ENCODE peak calls at places on chromosomes 4 and X, in four cellular contexts. R is AG04450; A is naive thymus-derived CD8-positive, alpha-beta T cell; Z is stimulated activated CD4-positive, alpha-beta T cell treated with anti-CD3 and anti-CD28 coated beads, Interleukin-12 subunit alpha, Interleukin-12 subunit beta, amount 100 ng/mL, for 24 hours. H is an unnamed sample.

GRCh38 chr4:47646372-47646771 is 161.3 kb downstream of the ATP10D start:
- DNase-seq in R (no peak), A (no peak), Z (no peak), H (no peak)

GRCh38 chr4:40969499-40969898 is 219.7 kb downstream of the NSUN7 start:
- DNase-seq in R (no peak), A (no peak), Z (no peak), H (no peak)

GRCh38 chr4:125316391-125316780 is 1.6 kb downstream of the FAT4 start:
- DNase-seq in R (no peak), A (no peak), Z (no peak), H (peak; percentile 77)

GRCh38 chr4:137533855-137534254 is 1.6 kb upstream of the PCDH18 start:
- DNase-seq in R (no peak), A (no peak), Z (no peak), H (no peak)

GRCh38 chr4:7806080-7806630 is 133.5 kb downstream of the AFAP1 start:
- DNase-seq in R (no peak), A (no peak), Z (no peak), H (no peak)

GRCh38 chr4:73275318-73275654 is 16.7 kb upstream of the ANKRD17 start:
- DNase-seq in R (no peak), A (no peak), Z (no peak), H (no peak)

GRCh38 chr4:85869156-85869555 is 394.2 kb downstream of the ARHGAP24 start:
- DNase-seq in R (no peak), A (no peak), Z (no peak), H (no peak)

GRCh38 chr4:168852933-168853713 is 156.9 kb downstream of the CBR4 start:
- DNase-seq in R (no peak), A (no peak), Z (no peak), H (no peak)

GRCh38 chr4:156374894-156375293 is 421.2 kb upstream of the CTSO start:
- DNase-seq in R (no peak), A (no peak), Z (no peak), H (no peak)

GRCh38 chr4:153408932-153409331 is 57.2 kb upstream of the TMEM131L start:
- DNase-seq in R (no peak), A (no peak), Z (no peak), H (no peak)

GRCh38 chr4:182555997-182556418 is 312.8 kb downstream of the TENM3 start:
- DNase-seq in R (peak; percentile 85), A (no peak), Z (no peak), H (peak; percentile 79)

GRCh38 chrX:45750639-45751038 is 550.0 kb upstream of the DIPK2B start:
- DNase-seq in R (no peak), A (no peak), Z (no peak), H (peak; percentile 53)

GRCh38 chrX:646796-647195 is 16.2 kb downstream of the SHOX start:
- DNase-seq in R (no peak), A (no peak), Z (no peak), H (no peak)

GRCh38 chrX:16023790-16024734 is 99.3 kb upstream of the GRPR start:
- DNase-seq in R (no peak), A (no peak), Z (no peak), H (peak; percentile 75)

GRCh38 chr4:123578276-123579014 is 181.8 kb downstream of the SPRY1 start:
- DNase-seq in R (no peak), A (no peak), Z (no peak), H (no peak)

GRCh38 chrX:21837056-21837455 is 2.4 kb upstream of the MBTPS2 start:
- DNase-seq in R (no peak), A (no peak), Z (no peak), H (no peak)

GRCh38 chr4:185127021-185127925 is 15.8 kb upstream of the SLC25A4 start:
- DNase-seq in R (no peak), A (no peak), Z (no peak), H (peak; percentile 21)

GRCh38 chr4:156642161-156642560 is 329.4 kb downstream of the PDGFC start:
- DNase-seq in R (no peak), A (no peak), Z (no peak), H (no peak)

GRCh38 chr4:41963105-41963504 is 18.5 kb upstream of the DCAF4L1 start:
- DNase-seq in R (no peak), A (no peak), Z (no peak), H (peak; percentile 32)

GRCh38 chr4:1298461-1298860 is 8.8 kb downstream of the MAEA start:
- DNase-seq in R (no peak), A (no peak), Z (no peak), H (no peak)

GRCh38 chr4:86302242-86302641 is 57.6 kb downstream of the MAPK10 start:
- DNase-seq in R (no peak), A (no peak), Z (no peak), H (peak; percentile 34)

GRCh38 chr4:39706829-39707511 is 9.0 kb downstream of the UBE2K start:
- DNase-seq in R (no peak), A (no peak), Z (no peak), H (peak; percentile 13)

GRCh38 chr4:73606465-73606974 is 13.7 kb downstream of the RASSF6 start:
- DNase-seq in R (no peak), A (no peak), Z (no peak), H (no peak)

GRCh38 chrX:70247252-70247651 is 12.8 kb downstream of the P2RY4 start:
- DNase-seq in R (no peak), A (no peak), Z (no peak), H (no peak)

GRCh38 chrX:106862972-106863688 is 40.0 kb downstream of the RIPPLY1 start:
- DNase-seq in R (no peak), A (no peak), Z (peak; percentile 4), H (peak; percentile 32)

GRCh38 chrX:96447161-96447560 is 237.5 kb upstream of the DIAPH2 start:
- DNase-seq in R (no peak), A (no peak), Z (no peak), H (no peak)

GRCh38 chrX:84168095-84168494 is 19.9 kb downstream of the RPS6KA6 start:
- DNase-seq in R (no peak), A (no peak), Z (no peak), H (peak; percentile 54)

GRCh38 chrX:139691843-139692505 is 16.0 kb downstream of the MCF2 start:
- DNase-seq in R (no peak), A (no peak), Z (no peak), H (peak; percentile 3)

GRCh38 chr4:130077275-130077674 is 981.3 kb downstream of the C4orf33 start:
- DNase-seq in R (no peak), A (no peak), Z (no peak), H (peak; percentile 68)

H was measured in epithelial cell of esophagus.